ENCODE peak calls at places on chromosomes 2 and 18, in four cellular contexts. J is left lobe of liver, S is NCI-H2081, D is iPS-NIHi11. R is an unnamed sample.

GRCh38 chr2:206410714-206411113 is 32.6 kb upstream of the ADAM23 start:
- DNase-seq in S (no peak), J (no peak), D (no peak), R (no peak)

GRCh38 chr2:96089356-96090180 is 26.8 kb downstream of the ADRA2B start:
- DNase-seq in D (peak; percentile 46), J (peak; percentile 45), S (no peak), R (no peak)

GRCh38 chr2:204108874-204109295 is 172.3 kb downstream of the ICOS start:
- DNase-seq in D (no peak), S (no peak), J (no peak), R (no peak)

GRCh38 chr2:120293991-120294329 is 41.3 kb downstream of the RALB start:
- DNase-seq in J (no peak), D (no peak), S (no peak), R (no peak)

GRCh38 chr2:204504594-204504993 is 40.7 kb upstream of the PARD3B start:
- DNase-seq in J (no peak), D (no peak), S (no peak), R (no peak)

GRCh38 chr2:186690796-186691195 is 3.1 kb upstream of the FAM171B start:
- DNase-seq in S (no peak), D (no peak), J (no peak), R (no peak)

GRCh38 chr2:181240844-181241243 is 216.3 kb upstream of the ITGA4 start:
- DNase-seq in J (no peak), D (no peak), S (no peak), R (no peak)

GRCh38 chr18:26540041-26540628 is 8.2 kb downstream of the KCTD1 start:
- DNase-seq in D (no peak), J (no peak), S (no peak), R (no peak)

GRCh38 chr2:201118957-201119848 is 3.2 kb downstream of the CFLAR start:
- DNase-seq in D (peak; percentile 50), J (no peak), S (peak; percentile 49), R (no peak)

GRCh38 chr2:175355246-175355645 is 173.7 kb upstream of the ATP5MC3 start:
- DNase-seq in J (no peak), D (no peak), S (no peak), R (no peak)

GRCh38 chr2:128422571-128422970 is 103.9 kb upstream of the HS6ST1 start:
- DNase-seq in J (no peak), S (no peak), D (no peak), R (no peak)

GRCh38 chr2:234165421-234165820 is 114.9 kb downstream of the SPP2 start:
- DNase-seq in J (no peak), S (no peak), D (no peak), R (no peak)

GRCh38 chr2:9885036-9885684 is 41.9 kb downstream of the TAF1B start:
- DNase-seq in D (no peak), J (no peak), S (no peak), R (no peak)